ENCODE peak calls at places on chromosomes 16 and 17, in four cellular contexts. One of them, this sample, is unnamed.

GRCh38 chr17:50953831-50954601 is 87.9 kb upstream of the TOB1 start:
- DNase-seq in AG04450: peak
- DNase-seq in tibial nerve: no peak
- DNase-seq in bronchial epithelial cell: peak
- DNase-seq in this sample: no peak

GRCh38 chr17:67526700-67527099 is 149.6 kb downstream of the PITPNC1 start:
- DNase-seq in tibial nerve: no peak
- DNase-seq in AG04450: no peak
- DNase-seq in bronchial epithelial cell: no peak
- DNase-seq in this sample: no peak

GRCh38 chr16:4298761-4299522 is 16.9 kb upstream of the GLIS2 start:
- DNase-seq in AG04450: peak
- DNase-seq in tibial nerve: no peak
- DNase-seq in bronchial epithelial cell: peak
- DNase-seq in this sample: peak

GRCh38 chr17:59037960-59038359 is 68.7 kb downstream of the TRIM37 start:
- DNase-seq in tibial nerve: no peak
- DNase-seq in bronchial epithelial cell: no peak
- DNase-seq in AG04450: no peak
- DNase-seq in this sample: no peak

GRCh38 chr16:58198022-58198683 is at the start of gene CSNK2A2:
- DNase-seq in bronchial epithelial cell: peak
- DNase-seq in AG04450: peak
- DNase-seq in tibial nerve: peak
- DNase-seq in this sample: peak

GRCh38 chr17:40903129-40903847 is 18.2 kb upstream of the KRT20 start:
- DNase-seq in AG04450: no peak
- DNase-seq in tibial nerve: no peak
- DNase-seq in bronchial epithelial cell: peak
- DNase-seq in this sample: peak

GRCh38 chr16:85319984-85320440 is 207.7 kb upstream of the CIBAR2 start:
- DNase-seq in AG04450: no peak
- DNase-seq in bronchial epithelial cell: no peak
- DNase-seq in tibial nerve: no peak
- DNase-seq in this sample: no peak

GRCh38 chr16:57265850-57266530 is 18.5 kb downstream of the PLLP start:
- DNase-seq in AG04450: no peak
- DNase-seq in bronchial epithelial cell: peak
- DNase-seq in tibial nerve: peak
- DNase-seq in this sample: peak

GRCh38 chr17:8022358-8023038 is 16.4 kb upstream of the ALOX15B start:
- DNase-seq in bronchial epithelial cell: peak
- DNase-seq in tibial nerve: no peak
- DNase-seq in AG04450: no peak
- DNase-seq in this sample: no peak

GRCh38 chr17:17824780-17825614 is 11.8 kb downstream of the SREBF1 start:
- DNase-seq in AG04450: no peak
- DNase-seq in tibial nerve: no peak
- DNase-seq in bronchial epithelial cell: no peak
- DNase-seq in this sample: no peak

GRCh38 chr16:50478021-50478772 is 70.0 kb upstream of the NKD1 start:
- DNase-seq in bronchial epithelial cell: no peak
- DNase-seq in tibial nerve: no peak
- DNase-seq in AG04450: no peak
- DNase-seq in this sample: no peak

GRCh38 chr16:82152641-82153094 is 17.4 kb downstream of the MPHOSPH6 start:
- DNase-seq in AG04450: peak
- DNase-seq in tibial nerve: no peak
- DNase-seq in bronchial epithelial cell: no peak
- DNase-seq in this sample: peak

GRCh38 chr16:3861808-3862451 is 18.6 kb downstream of the CREBBP start:
- DNase-seq in tibial nerve: no peak
- DNase-seq in AG04450: no peak
- DNase-seq in bronchial epithelial cell: no peak
- DNase-seq in this sample: no peak

GRCh38 chr16:68076560-68076959 is 8.6 kb upstream of the NFATC3 start:
- DNase-seq in bronchial epithelial cell: no peak
- DNase-seq in tibial nerve: no peak
- DNase-seq in AG04450: no peak
- DNase-seq in this sample: no peak

GRCh38 chr16:87602005-87602790 is at the start of gene JPH3:
- DNase-seq in tibial nerve: no peak
- DNase-seq in AG04450: no peak
- DNase-seq in bronchial epithelial cell: no peak
- DNase-seq in this sample: no peak

GRCh38 chr16:87550510-87550961 is 51.8 kb upstream of the JPH3 start:
- DNase-seq in bronchial epithelial cell: no peak
- DNase-seq in tibial nerve: no peak
- DNase-seq in AG04450: no peak
- DNase-seq in this sample: peak

GRCh38 chr16:10383626-10384025 is 2.2 kb upstream of the ATF7IP2 start:
- DNase-seq in AG04450: no peak
- DNase-seq in tibial nerve: no peak
- DNase-seq in bronchial epithelial cell: no peak
- DNase-seq in this sample: no peak

GRCh38 chr17:7747586-7747985 is 30.0 kb downstream of the DNAH2 start:
- DNase-seq in tibial nerve: no peak
- DNase-seq in AG04450: peak
- DNase-seq in bronchial epithelial cell: no peak
- DNase-seq in this sample: peak

GRCh38 chr16:27383511-27384243 is 18.3 kb upstream of the IL21R start:
- DNase-seq in bronchial epithelial cell: no peak
- DNase-seq in tibial nerve: no peak
- DNase-seq in AG04450: no peak
- DNase-seq in this sample: no peak